ENCODE peak calls at places on chromosomes 5 and 9, in four cellular contexts. Z is SK-N-SH, H is HepG2, K is K562. F is an unnamed sample.

GRCh38 chr5:16304846-16305245 is 125.3 kb upstream of the MARCHF11 start:
- DNase-seq in H (no peak), K (no peak), Z (no peak), F (no peak)

GRCh38 chr9:129655142-129655541 is 10.3 kb upstream of the PRRX2 start:
- DNase-seq in H (no peak), K (no peak), Z (no peak), F (no peak)

GRCh38 chr5:38607396-38607795 is 51.0 kb upstream of the LIFR start:
- DNase-seq in Z (no peak), H (no peak), K (peak), F (no peak)

GRCh38 chr5:172670444-172670843 is 29.4 kb downstream of the NEURL1B start:
- DNase-seq in Z (no peak), H (no peak), K (no peak), F (no peak)

GRCh38 chr9:71121275-71122168 is at the start of gene TRPM3:
- DNase-seq in H (no peak), K (no peak), Z (no peak), F (no peak)

GRCh38 chr5:126335871-126336270 is 87.3 kb upstream of the GRAMD2B start:
- DNase-seq in H (no peak), K (no peak), Z (no peak), F (no peak)

GRCh38 chr5:102863764-102864560 is 108.9 kb downstream of the PAM start:
- DNase-seq in Z (no peak), K (no peak), H (no peak), F (no peak)

GRCh38 chr5:75363726-75364495 is 26.9 kb downstream of the HMGCR start:
- DNase-seq in Z (no peak), H (no peak), K (no peak), F (no peak)

GRCh38 chr5:156367602-156368001 is 40.6 kb downstream of the SGCD start:
- DNase-seq in Z (no peak), K (no peak), H (peak), F (no peak)

GRCh38 chr9:15178621-15179020 is 128.4 kb downstream of the TTC39B start:
- DNase-seq in Z (no peak), H (no peak), K (no peak), F (no peak)

GRCh38 chr5:148482697-148483462 is 99.1 kb downstream of the FBXO38 start:
- DNase-seq in K (peak), Z (peak), H (peak), F (peak)

GRCh38 chr5:142319105-142319504 is 5.7 kb downstream of the SPRY4 start:
- DNase-seq in Z (no peak), K (no peak), H (no peak), F (no peak)

GRCh38 chr9:72551306-72551705 is 29.9 kb downstream of the TMC1 start:
- DNase-seq in H (no peak), K (no peak), Z (no peak), F (no peak)

GRCh38 chr9:105296889-105297288 is 52.4 kb downstream of the SLC44A1 start:
- DNase-seq in K (peak), Z (no peak), H (peak), F (no peak)

GRCh38 chr5:124703995-124704394 is 42.4 kb downstream of the ZNF608 start:
- DNase-seq in K (no peak), H (no peak), Z (no peak), F (no peak)

GRCh38 chr9:93642961-93643360 is 66.6 kb downstream of the PHF2 start:
- DNase-seq in Z (no peak), H (no peak), K (no peak), F (no peak)

GRCh38 chr5:149438281-149438680 is 59.2 kb upstream of the IL17B start:
- DNase-seq in H (no peak), Z (no peak), K (no peak), F (no peak)

GRCh38 chr9:88985616-88986015 is 5.7 kb upstream of the S1PR3 start:
- DNase-seq in H (no peak), Z (no peak), K (no peak), F (no peak)

GRCh38 chr5:69261034-69261433 is 26.3 kb downstream of the CDK7 start:
- DNase-seq in K (no peak), Z (no peak), H (no peak), F (no peak)

GRCh38 chr5:69268899-69269298 is 34.2 kb downstream of the CDK7 start:
- DNase-seq in K (no peak), H (no peak), Z (no peak), F (no peak)

GRCh38 chr5:69271376-69271775 is 36.7 kb downstream of the CDK7 start:
- DNase-seq in H (no peak), Z (no peak), K (no peak), F (no peak)

GRCh38 chr5:69270827-69271226 is 36.1 kb downstream of the CDK7 start:
- DNase-seq in Z (no peak), H (no peak), K (no peak), F (no peak)

DNA sequence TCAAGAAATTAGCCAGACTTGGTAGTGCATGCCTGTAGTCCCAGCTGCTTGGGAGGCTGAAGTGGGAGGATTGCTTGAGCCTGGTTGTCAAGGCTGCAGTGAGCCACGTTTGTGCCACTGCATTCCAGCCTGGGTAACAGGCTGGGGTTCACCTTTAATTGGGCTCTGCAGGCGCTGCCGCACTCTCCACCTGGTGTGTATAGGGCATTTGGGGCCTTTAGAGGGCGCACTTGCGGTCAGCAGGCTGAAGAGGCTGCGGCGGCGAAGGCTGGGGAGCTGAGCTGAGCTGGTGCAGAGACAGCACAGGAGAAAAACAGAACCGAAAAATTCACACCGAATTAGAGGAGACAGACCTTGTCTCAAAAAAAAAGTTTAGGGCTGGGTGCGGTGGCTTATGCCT is 31.2 kb downstream of the CDK7 start:
- DNase-seq in Z (peak), H (peak), K (peak), F (peak)
- TF ChIP-seq FOXM1 in Z (no peak), H (no peak), K (no peak), F (no peak)

GRCh38 chr9:12785941-12786340 is 11.1 kb downstream of the LURAP1L start:
- DNase-seq in H (no peak), K (no peak), Z (no peak), F (no peak)

GRCh38 chr9:12783767-12784460 is 9.1 kb downstream of the LURAP1L start:
- DNase-seq in H (no peak), K (no peak), Z (no peak), F (no peak)

GRCh38 chr9:12784461-12785250 is 9.8 kb downstream of the LURAP1L start:
- DNase-seq in H (peak), Z (no peak), K (no peak), F (peak)

GRCh38 chr9:12781334-12781733 is 6.5 kb downstream of the LURAP1L start:
- DNase-seq in Z (no peak), K (no peak), H (no peak), F (no peak)

DNA sequence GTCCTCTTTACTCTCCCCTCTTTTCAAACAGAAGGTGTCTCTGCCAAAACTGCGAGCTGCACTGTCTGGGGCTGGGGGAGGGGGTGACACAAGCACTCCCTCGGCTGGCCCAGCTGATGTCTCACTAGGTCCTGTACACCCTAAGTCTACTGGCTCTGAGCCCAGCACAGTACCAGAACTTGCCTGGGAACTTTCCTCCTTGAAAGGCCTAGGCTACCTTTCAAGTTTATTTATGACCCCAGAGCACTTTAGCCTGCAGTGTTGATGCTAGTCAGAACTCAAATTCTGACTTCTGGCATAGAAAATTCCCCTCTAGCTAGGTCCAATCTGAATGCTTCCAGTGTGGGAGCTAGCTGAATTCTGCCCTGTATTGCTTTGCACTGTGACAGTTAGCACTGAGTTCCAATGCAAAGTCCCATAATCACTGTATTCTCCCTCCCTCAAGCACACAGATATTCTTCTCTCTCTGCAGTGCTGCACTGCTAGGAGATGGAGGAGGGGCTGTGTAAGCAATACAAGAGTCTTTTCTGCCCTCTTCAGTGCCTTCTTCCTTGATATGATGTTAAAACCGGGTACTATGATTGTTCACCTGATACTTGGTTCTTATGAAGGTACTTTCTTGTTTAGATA is 10.5 kb downstream of the LURAP1L start:
- DNase-seq in K (no peak), H (no peak), Z (no peak), F (no peak)
- TF ChIP-seq FOXM1 in K (no peak), H (no peak), Z (no peak), F (no peak)

GRCh38 chr5:160463775-160464465 is 42.3 kb downstream of the PTTG1 start:
- DNase-seq in Z (no peak), K (no peak), H (peak), F (no peak)
- TF ChIP-seq FOXM1 in Z (peak), K (no peak), H (no peak), F (no peak)

GRCh38 chr9:86577420-86578333 is 223.5 kb upstream of the TUT7 start:
- DNase-seq in K (no peak), Z (no peak), H (no peak), F (no peak)

GRCh38 chr9:86575137-86575536 is 220.9 kb upstream of the TUT7 start:
- DNase-seq in K (no peak), H (no peak), Z (no peak), F (no peak)

GRCh38 chr9:86578722-86579121 is 224.5 kb upstream of the TUT7 start:
- DNase-seq in K (no peak), H (no peak), Z (no peak), F (no peak)

GRCh38 chr9:86573886-86574285 is 219.7 kb upstream of the TUT7 start:
- DNase-seq in K (no peak), Z (no peak), H (no peak), F (no peak)

GRCh38 chr9:86575825-86576488 is 221.7 kb upstream of the TUT7 start:
- DNase-seq in H (no peak), K (no peak), Z (no peak), F (no peak)
- TF ChIP-seq FOXM1 in H (no peak), K (no peak), Z (no peak), F (no peak)

GRCh38 chr5:181114844-181115778 is 15.9 kb downstream of the OR2V1 start:
- DNase-seq in Z (no peak), K (no peak), H (no peak), F (no peak)
- TF ChIP-seq FOXM1 in Z (no peak), K (no peak), H (no peak), F (no peak)

GRCh38 chr5:116062352-116062751 is 22.5 kb upstream of the COMMD10 start:
- DNase-seq in H (peak), K (no peak), Z (no peak), F (no peak)

GRCh38 chr5:116063950-116064349 is 20.9 kb upstream of the COMMD10 start:
- DNase-seq in K (no peak), H (no peak), Z (no peak), F (no peak)

GRCh38 chr5:116071211-116071610 is 13.6 kb upstream of the COMMD10 start:
- DNase-seq in Z (no peak), H (no peak), K (no peak), F (no peak)

DNA sequence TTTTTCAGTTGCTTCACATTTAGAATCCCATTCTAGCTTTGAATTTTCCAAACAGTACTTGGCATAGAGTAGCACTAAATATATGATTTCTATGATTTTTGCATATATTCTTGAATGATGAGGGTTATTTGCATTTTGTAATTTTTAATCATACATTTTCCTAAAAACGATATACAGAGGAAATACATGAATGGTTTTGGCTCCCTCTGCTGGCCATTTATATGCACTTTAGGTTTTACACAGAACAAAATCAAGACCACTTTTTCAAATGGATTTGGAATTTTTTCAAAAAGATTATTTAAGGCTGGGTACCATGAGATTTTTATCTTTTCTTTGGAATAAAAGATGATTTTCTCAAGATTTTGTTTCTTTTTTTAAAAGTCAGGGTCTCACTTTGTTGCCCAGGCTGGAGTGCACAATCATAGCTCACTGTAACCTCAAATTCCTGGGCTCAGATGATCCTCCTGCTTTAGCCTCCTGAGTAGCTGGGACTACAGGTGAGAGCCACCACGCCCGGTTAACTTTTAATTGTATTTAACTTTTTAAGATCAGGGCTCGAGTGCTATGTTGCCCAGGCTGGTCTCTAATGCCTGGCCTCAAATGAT is 16.7 kb upstream of the COMMD10 start:
- DNase-seq in Z (peak), K (peak), H (peak), F (peak)
- TF ChIP-seq FOXM1 in Z (no peak), K (no peak), H (no peak), F (no peak)

GRCh38 chr5:177446184-177447065 is at the start of gene PRR7:
- DNase-seq in Z (peak), H (no peak), K (peak), F (peak)

GRCh38 chr5:177448244-177448950 is 1.8 kb downstream of the PRR7 start:
- DNase-seq in K (no peak), H (no peak), Z (no peak), F (no peak)

GRCh38 chr5:177449140-177450061 is 2.8 kb downstream of the PRR7 start:
- DNase-seq in Z (no peak), K (no peak), H (no peak), F (no peak)

GRCh38 chr5:177447066-177447610 is 524 bp downstream of the PRR7 start:
- DNase-seq in Z (peak), K (peak), H (no peak), F (peak)

GRCh38 chr5:177447611-177448243 is 1.1 kb downstream of the PRR7 start:
- DNase-seq in H (peak), K (no peak), Z (peak), F (no peak)
- TF ChIP-seq FOXM1 in H (no peak), K (no peak), Z (no peak), F (no peak)